ENCODE peak calls at places on chromosome 2, in five cellular contexts. One of them, this sample, is unnamed.

GRCh38 chr2:73868204-73868978 is 24.4 kb upstream of the ACTG2 start:
- DNase-seq in endothelial cell of umbilical vein: no peak
- DNase-seq in astrocyte: no peak
- DNase-seq in PC-9: no peak
- DNase-seq in hepatocyte: no peak
- DNase-seq in this sample: no peak

GRCh38 chr2:210370562-210370961 is 55.6 kb upstream of the MYL1 start:
- DNase-seq in endothelial cell of umbilical vein: no peak
- DNase-seq in astrocyte: no peak
- DNase-seq in PC-9: no peak
- DNase-seq in hepatocyte: no peak
- DNase-seq in this sample: no peak

GRCh38 chr2:39938035-39938835 is 159.2 kb upstream of the THUMPD2 start:
- DNase-seq in endothelial cell of umbilical vein: no peak
- DNase-seq in astrocyte: peak; percentile 99
- DNase-seq in PC-9: no peak
- DNase-seq in hepatocyte: no peak
- DNase-seq in this sample: no peak

GRCh38 chr2:38128653-38129052 is 52.7 kb upstream of the CYP1B1 start:
- DNase-seq in endothelial cell of umbilical vein: no peak
- DNase-seq in astrocyte: no peak
- DNase-seq in PC-9: no peak
- DNase-seq in hepatocyte: no peak
- DNase-seq in this sample: no peak

GRCh38 chr2:230713331-230714121 is 884 bp downstream of the CAB39 start:
- DNase-seq in endothelial cell of umbilical vein: peak; percentile 11
- DNase-seq in astrocyte: peak; percentile 27
- DNase-seq in PC-9: peak; percentile 37
- DNase-seq in hepatocyte: peak; percentile 76
- DNase-seq in this sample: no peak

GRCh38 chr2:218859556-218859993 is at the start of gene WNT6:
- DNase-seq in endothelial cell of umbilical vein: no peak
- DNase-seq in astrocyte: no peak
- DNase-seq in PC-9: peak; percentile 37
- DNase-seq in hepatocyte: no peak
- DNase-seq in this sample: no peak

GRCh38 chr2:126890136-126890961 is 8.3 kb upstream of the TEX51 start:
- DNase-seq in endothelial cell of umbilical vein: no peak
- DNase-seq in astrocyte: no peak
- DNase-seq in PC-9: no peak
- DNase-seq in hepatocyte: no peak
- DNase-seq in this sample: no peak

GRCh38 chr2:27088644-27089043 is 2.1 kb downstream of the KHK start:
- DNase-seq in endothelial cell of umbilical vein: no peak
- DNase-seq in astrocyte: no peak
- DNase-seq in PC-9: no peak
- DNase-seq in hepatocyte: no peak
- DNase-seq in this sample: no peak

GRCh38 chr2:66985901-66986300 is 411.2 kb upstream of the ETAA1 start:
- DNase-seq in endothelial cell of umbilical vein: no peak
- DNase-seq in astrocyte: no peak
- DNase-seq in PC-9: no peak
- DNase-seq in hepatocyte: no peak
- DNase-seq in this sample: no peak

GRCh38 chr2:100818606-100819364 is 1.2 kb upstream of the NPAS2 start:
- DNase-seq in endothelial cell of umbilical vein: peak; percentile 90
- DNase-seq in astrocyte: peak; percentile 58
- DNase-seq in PC-9: peak; percentile 55
- DNase-seq in hepatocyte: peak; percentile 71
- DNase-seq in this sample: no peak

GRCh38 chr2:177164584-177165052 is 48.0 kb upstream of the HNRNPA3 start:
- DNase-seq in endothelial cell of umbilical vein: peak; percentile 92
- DNase-seq in astrocyte: peak; percentile 52
- DNase-seq in PC-9: peak; percentile 87
- DNase-seq in hepatocyte: peak; percentile 90
- DNase-seq in this sample: no peak

GRCh38 chr2:196259507-196260481 is 88.4 kb upstream of the STK17B start:
- DNase-seq in endothelial cell of umbilical vein: peak; percentile 76
- DNase-seq in astrocyte: peak; percentile 98
- DNase-seq in PC-9: no peak
- DNase-seq in hepatocyte: peak; percentile 30
- DNase-seq in this sample: peak; percentile 61

GRCh38 chr2:75764611-75765010 is 53.9 kb upstream of the GCFC2 start:
- DNase-seq in endothelial cell of umbilical vein: peak; percentile 34
- DNase-seq in astrocyte: no peak
- DNase-seq in PC-9: no peak
- DNase-seq in hepatocyte: no peak
- DNase-seq in this sample: no peak

GRCh38 chr2:201933792-201934229 is 99.8 kb upstream of the FZD7 start:
- DNase-seq in endothelial cell of umbilical vein: no peak
- DNase-seq in astrocyte: peak; percentile 66
- DNase-seq in PC-9: no peak
- DNase-seq in hepatocyte: no peak
- DNase-seq in this sample: no peak

GRCh38 chr2:154049561-154049960 is 177.8 kb downstream of the GALNT13 start:
- DNase-seq in endothelial cell of umbilical vein: no peak
- DNase-seq in astrocyte: no peak
- DNase-seq in PC-9: no peak
- DNase-seq in hepatocyte: no peak
- DNase-seq in this sample: no peak

GRCh38 chr2:128394004-128394730 is 75.5 kb upstream of the HS6ST1 start:
- DNase-seq in endothelial cell of umbilical vein: no peak
- DNase-seq in astrocyte: no peak
- DNase-seq in PC-9: no peak
- DNase-seq in hepatocyte: no peak
- DNase-seq in this sample: no peak

GRCh38 chr2:201882353-201883095 is 76.2 kb downstream of the CDK15 start:
- DNase-seq in endothelial cell of umbilical vein: no peak
- DNase-seq in astrocyte: peak; percentile 63
- DNase-seq in PC-9: no peak
- DNase-seq in hepatocyte: no peak
- DNase-seq in this sample: no peak

GRCh38 chr2:206113148-206113547 is 27.2 kb upstream of the INO80D start:
- DNase-seq in endothelial cell of umbilical vein: no peak
- DNase-seq in astrocyte: no peak
- DNase-seq in PC-9: no peak
- DNase-seq in hepatocyte: no peak
- DNase-seq in this sample: no peak

GRCh38 chr2:103445356-103445755 is 683.5 kb downstream of the TMEM182 start:
- DNase-seq in endothelial cell of umbilical vein: no peak
- DNase-seq in astrocyte: no peak
- DNase-seq in PC-9: no peak
- DNase-seq in hepatocyte: no peak
- DNase-seq in this sample: no peak

GRCh38 chr2:13006829-13007715 is 290.3 kb downstream of the TRIB2 start:
- DNase-seq in endothelial cell of umbilical vein: peak; percentile 83
- DNase-seq in astrocyte: peak; percentile 39
- DNase-seq in PC-9: peak; percentile 56
- DNase-seq in hepatocyte: peak; percentile 85
- DNase-seq in this sample: no peak

GRCh38 chr2:111884592-111884964 is 585 bp upstream of the ANAPC1 start:
- DNase-seq in endothelial cell of umbilical vein: no peak
- DNase-seq in astrocyte: no peak
- DNase-seq in PC-9: no peak
- DNase-seq in hepatocyte: no peak
- DNase-seq in this sample: no peak

GRCh38 chr2:207163053-207163814 is 2.5 kb downstream of the KLF7 start:
- DNase-seq in endothelial cell of umbilical vein: peak; percentile 97
- DNase-seq in astrocyte: peak; percentile 94
- DNase-seq in PC-9: peak; percentile 34
- DNase-seq in hepatocyte: peak; percentile 73
- DNase-seq in this sample: peak; percentile 67

GRCh38 chr2:226733927-226734564 is 65.6 kb downstream of the IRS1 start:
- DNase-seq in endothelial cell of umbilical vein: no peak
- DNase-seq in astrocyte: no peak
- DNase-seq in PC-9: no peak
- DNase-seq in hepatocyte: no peak
- DNase-seq in this sample: no peak

GRCh38 chr2:128798502-128799283 is 480.0 kb upstream of the HS6ST1 start:
- DNase-seq in endothelial cell of umbilical vein: no peak
- DNase-seq in astrocyte: no peak
- DNase-seq in PC-9: no peak
- DNase-seq in hepatocyte: no peak
- DNase-seq in this sample: no peak

GRCh38 chr2:157076526-157077161 is 180.9 kb upstream of the GALNT5 start:
- DNase-seq in endothelial cell of umbilical vein: no peak
- DNase-seq in astrocyte: no peak
- DNase-seq in PC-9: no peak
- DNase-seq in hepatocyte: no peak
- DNase-seq in this sample: no peak

GRCh38 chr2:234444888-234445287 is 52.0 kb downstream of the ARL4C start:
- DNase-seq in endothelial cell of umbilical vein: peak; percentile 93
- DNase-seq in astrocyte: peak; percentile 98
- DNase-seq in PC-9: no peak
- DNase-seq in hepatocyte: no peak
- DNase-seq in this sample: no peak

GRCh38 chr2:173231042-173231441 is 123.6 kb upstream of the CDCA7 start:
- DNase-seq in endothelial cell of umbilical vein: peak; percentile 58
- DNase-seq in astrocyte: no peak
- DNase-seq in PC-9: no peak
- DNase-seq in hepatocyte: no peak
- DNase-seq in this sample: no peak

GRCh38 chr2:121603185-121603584 is 46.1 kb downstream of the CLASP1 start:
- DNase-seq in endothelial cell of umbilical vein: no peak
- DNase-seq in astrocyte: no peak
- DNase-seq in PC-9: no peak
- DNase-seq in hepatocyte: no peak
- DNase-seq in this sample: no peak
- H3K4me2 ChIP-seq in endothelial cell of umbilical vein: no peak overlapping the region
- H3K4me2 ChIP-seq in astrocyte: no peak overlapping the region
- H3K4me2 ChIP-seq in PC-9: no peak overlapping the region
- H3K4me2 ChIP-seq in hepatocyte: no peak overlapping the region
- H3K4me2 ChIP-seq in this sample: no peak overlapping the region

GRCh38 chr2:45747363-45747762 is 95.9 kb downstream of the PRKCE start:
- DNase-seq in endothelial cell of umbilical vein: no peak
- DNase-seq in astrocyte: no peak
- DNase-seq in PC-9: no peak
- DNase-seq in hepatocyte: no peak
- DNase-seq in this sample: no peak

GRCh38 chr2:45741451-45741850 is 90.0 kb downstream of the PRKCE start:
- DNase-seq in endothelial cell of umbilical vein: no peak
- DNase-seq in astrocyte: no peak
- DNase-seq in PC-9: no peak
- DNase-seq in hepatocyte: no peak
- DNase-seq in this sample: no peak

GRCh38 chr2:45745231-45745630 is 93.8 kb downstream of the PRKCE start:
- DNase-seq in endothelial cell of umbilical vein: no peak
- DNase-seq in astrocyte: no peak
- DNase-seq in PC-9: no peak
- DNase-seq in hepatocyte: no peak
- DNase-seq in this sample: no peak

GRCh38 chr2:45746888-45747287 is 95.4 kb downstream of the PRKCE start:
- DNase-seq in endothelial cell of umbilical vein: no peak
- DNase-seq in astrocyte: no peak
- DNase-seq in PC-9: no peak
- DNase-seq in hepatocyte: no peak
- DNase-seq in this sample: no peak

DNA sequence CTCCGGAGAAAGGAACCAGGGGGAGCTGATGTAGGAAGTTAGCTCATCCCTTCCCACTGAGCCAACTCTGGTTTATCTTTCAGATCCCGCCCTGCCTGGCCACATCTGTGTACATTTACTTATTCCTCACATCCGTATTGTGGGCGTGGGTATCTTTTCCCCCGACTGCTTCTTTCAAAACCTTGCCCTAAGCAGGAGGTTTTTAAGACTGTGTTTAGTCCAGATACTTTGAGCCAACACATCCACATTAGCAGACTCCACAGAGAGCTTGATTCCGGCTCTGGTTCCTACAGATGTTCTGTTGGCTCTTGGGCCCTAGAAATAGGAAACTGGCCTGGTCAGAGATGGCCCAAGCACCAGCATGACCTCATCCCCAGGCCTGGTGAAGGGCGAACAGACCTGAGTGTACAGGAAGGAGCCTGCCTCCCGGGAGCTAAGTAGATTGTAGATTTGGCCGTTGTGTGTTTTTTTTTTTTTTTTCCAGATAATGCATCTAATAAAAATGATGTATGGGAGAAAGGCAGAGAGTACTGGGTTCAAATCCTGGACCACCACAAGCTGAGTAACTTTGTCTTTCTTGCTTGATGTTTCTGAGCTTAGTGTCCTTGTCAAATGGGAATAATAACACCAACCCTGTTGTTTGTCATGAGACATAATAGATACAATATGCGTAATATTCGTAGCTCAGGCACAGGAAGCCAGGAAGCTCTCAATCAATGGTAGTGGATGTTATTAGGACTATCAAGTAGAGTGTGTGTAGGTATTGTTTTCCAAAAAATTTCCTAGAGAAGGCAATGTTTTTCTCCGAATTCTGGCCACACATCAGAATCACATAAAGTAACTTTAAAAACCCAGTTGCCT is 92.3 kb downstream of the PRKCE start:
- DNase-seq in endothelial cell of umbilical vein: peak; percentile 50
- DNase-seq in astrocyte: peak; percentile 5
- DNase-seq in PC-9: no peak
- DNase-seq in hepatocyte: peak; percentile 58
- DNase-seq in this sample: no peak
- TF ChIP-seq EZH2 in endothelial cell of umbilical vein: no peak
- TF ChIP-seq EZH2 in astrocyte: no peak
- TF ChIP-seq EZH2 in PC-9: no peak
- TF ChIP-seq EZH2 in hepatocyte: no peak
- TF ChIP-seq EZH2 in this sample: no peak

GRCh38 chr2:43154685-43155084 is 71.7 kb downstream of the ZFP36L2 start:
- DNase-seq in endothelial cell of umbilical vein: no peak
- DNase-seq in astrocyte: no peak
- DNase-seq in PC-9: no peak
- DNase-seq in hepatocyte: no peak
- DNase-seq in this sample: no peak
- H3K4me2 ChIP-seq in endothelial cell of umbilical vein: no peak overlapping the region
- H3K4me2 ChIP-seq in astrocyte: no peak overlapping the region
- H3K4me2 ChIP-seq in PC-9: no peak overlapping the region
- H3K4me2 ChIP-seq in hepatocyte: no peak overlapping the region
- H3K4me2 ChIP-seq in this sample: no peak overlapping the region

DNA sequence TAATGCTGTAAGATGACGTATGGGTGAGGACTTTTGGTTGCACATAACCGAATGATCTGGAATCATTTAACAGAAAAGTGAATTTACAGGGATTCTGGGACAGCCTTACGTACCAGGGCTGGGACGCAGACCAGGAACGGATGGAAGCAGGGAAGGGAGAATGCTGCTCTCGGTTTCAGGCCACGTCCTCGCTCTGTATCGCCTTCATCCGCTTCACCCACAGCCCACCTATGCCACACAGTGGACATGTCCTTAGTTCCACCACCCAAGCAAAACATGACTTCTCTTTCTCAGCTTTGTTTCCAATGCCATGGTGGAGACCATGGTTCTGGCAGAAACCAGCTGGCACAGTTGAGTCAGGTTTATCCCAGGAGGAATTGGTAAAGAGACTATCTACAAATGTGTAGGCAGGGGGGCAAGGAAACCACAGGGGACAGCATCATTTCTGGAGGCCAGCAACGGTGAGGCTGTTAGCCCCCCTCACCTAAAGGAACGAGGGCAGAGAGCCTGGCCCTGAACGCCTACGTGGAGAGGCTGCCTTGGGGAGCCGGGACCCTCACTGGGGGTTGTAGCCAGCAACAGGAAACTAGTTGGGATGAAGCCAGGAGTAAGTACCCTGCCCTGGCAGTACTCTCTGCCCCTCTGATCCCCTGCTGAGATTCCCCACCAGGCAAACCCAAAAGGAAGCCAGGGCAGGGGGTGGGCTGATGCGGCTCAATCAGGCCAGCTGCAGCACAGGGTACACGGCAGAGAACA is 132.5 kb downstream of the NDUFA10 start:
- DNase-seq in endothelial cell of umbilical vein: no peak
- DNase-seq in astrocyte: no peak
- DNase-seq in PC-9: no peak
- DNase-seq in hepatocyte: no peak
- DNase-seq in this sample: no peak
- TF ChIP-seq EZH2 in endothelial cell of umbilical vein: no peak
- TF ChIP-seq EZH2 in astrocyte: no peak
- TF ChIP-seq EZH2 in PC-9: no peak
- TF ChIP-seq EZH2 in hepatocyte: no peak
- TF ChIP-seq EZH2 in this sample: no peak